ENCODE peak calls at places on chromosomes 5 and 9, in ten cellular contexts. E, V, W, M, L, S, P, G, Z and K are unnamed samples.

GRCh38 chr5:173309731-173310130 is 18.5 kb downstream of the STC2 start:
- DNase-seq in S (peak), M (no peak), V (no peak), Z (no peak), E (no peak), L (no peak), P (no peak), W (no peak), G (no peak), K (no peak)

GRCh38 chr5:134003957-134004625 is 684 bp downstream of the VDAC1 start:
- DNase-seq in P (peak), E (no peak), V (peak), W (peak), S (peak), M (peak), L (peak), Z (peak), G (peak), K (no peak)

GRCh38 chr9:113992994-113993393 is 85.1 kb downstream of the AMBP start:
- DNase-seq in L (no peak), V (no peak), S (peak), W (no peak), M (no peak), G (no peak), Z (no peak), P (no peak), E (no peak), K (no peak)

GRCh38 chr5:135269224-135269623 is 129.8 kb downstream of the MACROH2A1 start:
- DNase-seq in M (no peak), E (no peak), G (no peak), P (no peak), Z (no peak), W (no peak), V (no peak), S (no peak), L (peak), K (no peak)

GRCh38 chr5:143879646-143880045 is 67.7 kb downstream of the HMHB1 start:
- DNase-seq in G (peak), L (peak), P (no peak), S (no peak), W (no peak), V (no peak), Z (no peak), M (no peak), E (no peak), K (no peak)

GRCh38 chr5:172905346-172905756 is 53.9 kb upstream of the RPL26L1 start:
- DNase-seq in L (peak), E (no peak), W (no peak), S (no peak), M (no peak), V (no peak), P (no peak), G (no peak), Z (no peak), K (no peak)

GRCh38 chr5:98109561-98110006 is 663.9 kb upstream of the RGMB start:
- DNase-seq in P (no peak), L (peak), E (no peak), M (no peak), S (no peak), V (peak), W (peak), Z (peak), G (peak), K (no peak)

GRCh38 chr5:167861134-167861930 is 430.1 kb upstream of the WWC1 start:
- DNase-seq in S (no peak), P (no peak), W (peak), M (no peak), L (peak), G (peak), E (no peak), V (peak), Z (peak), K (no peak)

GRCh38 chr5:91699429-91699828 is 316.3 kb upstream of the ARRDC3 start:
- DNase-seq in V (no peak), Z (no peak), G (no peak), E (no peak), L (no peak), S (no peak), P (no peak), M (no peak), W (no peak), K (no peak)

GRCh38 chr9:134854541-134854981 is 26.0 kb upstream of the FCN2 start:
- DNase-seq in P (no peak), Z (no peak), S (peak), G (no peak), L (no peak), W (no peak), V (no peak), M (no peak), E (no peak), K (no peak)

GRCh38 chr5:111469905-111470304 is 42.4 kb downstream of the STARD4 start:
- DNase-seq in S (no peak), P (no peak), Z (no peak), G (no peak), V (no peak), E (no peak), L (no peak), W (no peak), M (no peak), K (no peak)

GRCh38 chr5:41908374-41909079 is 4.4 kb downstream of the RIMOC1 start:
- DNase-seq in G (peak), E (no peak), Z (no peak), V (peak), W (peak), S (no peak), M (no peak), L (peak), P (no peak), K (no peak)

GRCh38 chr9:20315672-20316071 is 306.6 kb downstream of the MLLT3 start:
- DNase-seq in G (peak), S (no peak), P (no peak), Z (peak), L (peak), W (peak), M (no peak), E (no peak), V (peak), K (no peak)

GRCh38 chr9:34650816-34651215 is 1.2 kb upstream of the IL11RA start:
- DNase-seq in S (no peak), L (peak), W (peak), P (no peak), G (peak), E (no peak), M (no peak), Z (no peak), V (peak), K (no peak)

GRCh38 chr9:113267911-113268563 is 7.3 kb downstream of the CDC26 start:
- DNase-seq in E (no peak), P (no peak), Z (no peak), G (no peak), S (no peak), W (no peak), L (no peak), M (no peak), V (no peak), K (no peak)

GRCh38 chr5:96584712-96585111 is 77.5 kb upstream of the CAST start:
- DNase-seq in E (no peak), W (no peak), S (no peak), L (no peak), Z (no peak), V (no peak), M (no peak), P (no peak), G (no peak), K (no peak)

GRCh38 chr9:93671030-93671358 is 94.6 kb downstream of the PHF2 start:
- DNase-seq in G (no peak), Z (no peak), V (no peak), E (no peak), P (no peak), S (no peak), W (no peak), M (peak), L (no peak), K (no peak)

GRCh38 chr5:63803165-63803564 is 159.1 kb downstream of the HTR1A start:
- DNase-seq in E (no peak), W (no peak), G (no peak), P (no peak), Z (no peak), L (no peak), V (no peak), S (no peak), M (no peak), K (no peak)

GRCh38 chr5:160221082-160221481 is 8.2 kb upstream of the FABP6 start:
- DNase-seq in Z (no peak), V (no peak), M (no peak), P (no peak), L (no peak), E (no peak), G (no peak), S (no peak), W (no peak), K (no peak)

GRCh38 chr5:74631088-74631960 is 9.2 kb downstream of the ENC1 start:
- DNase-seq in S (no peak), P (no peak), M (no peak), Z (peak), G (peak), L (peak), E (no peak), V (peak), W (peak), K (peak)

GRCh38 chr5:179276838-179277395 is 68.3 kb downstream of the ADAMTS2 start:
- DNase-seq in G (no peak), S (peak), Z (no peak), L (no peak), W (no peak), E (no peak), M (no peak), P (no peak), V (no peak), K (no peak)

GRCh38 chr5:55226027-55226933 is 835 bp downstream of the MCIDAS start:
- DNase-seq in E (peak), G (no peak), M (no peak), W (peak), V (peak), L (peak), S (peak), Z (peak), P (peak), K (no peak)

GRCh38 chr5:76818844-76819831 is at the start of gene F2RL1:
- DNase-seq in V (peak), E (peak), S (peak), W (peak), G (peak), Z (peak), L (peak), M (peak), P (peak), K (no peak)

GRCh38 chr5:54115768-54116403 is 194.5 kb downstream of the ARL15 start:
- DNase-seq in G (no peak), W (no peak), S (no peak), E (no peak), L (no peak), M (no peak), V (no peak), P (no peak), Z (peak), K (no peak)

GRCh38 chr5:64585654-64586053 is 79.8 kb downstream of the RGS7BP start:
- DNase-seq in S (no peak), Z (no peak), V (no peak), P (no peak), L (no peak), M (no peak), G (no peak), W (peak), E (no peak), K (no peak)

GRCh38 chr5:14503681-14504331 is 77.8 kb upstream of the OTULINL start:
- DNase-seq in W (no peak), G (no peak), S (no peak), M (no peak), V (no peak), E (no peak), Z (no peak), P (no peak), L (no peak), K (no peak)

GRCh38 chr5:157913575-157913974 is 54.6 kb upstream of the CLINT1 start:
- DNase-seq in E (no peak), Z (no peak), S (no peak), G (no peak), V (no peak), L (no peak), P (no peak), W (no peak), M (no peak), K (no peak)

GRCh38 chr9:16184964-16185646 is 632.3 kb downstream of the CCDC171 start:
- DNase-seq in W (no peak), V (peak), L (no peak), G (no peak), P (no peak), Z (no peak), E (no peak), S (no peak), M (no peak), K (no peak)

GRCh38 chr5:89546658-89547057 is 663.7 kb upstream of the MEF2C start:
- DNase-seq in E (no peak), M (no peak), W (no peak), V (no peak), S (no peak), G (no peak), Z (no peak), L (no peak), P (no peak), K (no peak)

GRCh38 chr5:132420706-132421272 is 51.3 kb downstream of the SLC22A5 start:
- DNase-seq in L (no peak), V (no peak), M (peak), G (no peak), Z (no peak), P (no peak), W (no peak), E (no peak), S (no peak), K (no peak)

GRCh38 chr9:127307802-127308201 is 43.2 kb downstream of the GARNL3 start:
- DNase-seq in E (no peak), W (no peak), M (no peak), S (no peak), G (no peak), P (no peak), L (no peak), V (no peak), Z (no peak), K (no peak)

GRCh38 chr5:104904561-104904960 is 1342.0 kb upstream of the NUDT12 start:
- DNase-seq in L (no peak), W (no peak), S (no peak), V (no peak), P (no peak), G (peak), M (no peak), E (no peak), Z (no peak), K (no peak)

GRCh38 chr5:57002959-57003485 is 51.1 kb upstream of the MIER3 start:
- DNase-seq in E (no peak), G (no peak), S (no peak), W (no peak), P (no peak), Z (no peak), L (no peak), M (no peak), V (no peak), K (no peak)

GRCh38 chr9:116859763-116860162 is 172.7 kb downstream of the TRIM32 start:
- DNase-seq in S (peak), E (no peak), L (no peak), G (no peak), M (no peak), W (no peak), Z (peak), V (no peak), P (no peak), K (no peak)

GRCh38 chr5:92177926-92178487 is 794.9 kb upstream of the ARRDC3 start:
- DNase-seq in L (no peak), V (no peak), G (no peak), Z (no peak), P (no peak), M (no peak), W (no peak), E (no peak), S (no peak), K (no peak)

GRCh38 chr5:122237906-122238305 is 74.1 kb upstream of the SNCAIP start:
- DNase-seq in W (no peak), M (no peak), E (no peak), P (no peak), Z (no peak), G (no peak), S (no peak), L (no peak), V (no peak), K (no peak)

DNA sequence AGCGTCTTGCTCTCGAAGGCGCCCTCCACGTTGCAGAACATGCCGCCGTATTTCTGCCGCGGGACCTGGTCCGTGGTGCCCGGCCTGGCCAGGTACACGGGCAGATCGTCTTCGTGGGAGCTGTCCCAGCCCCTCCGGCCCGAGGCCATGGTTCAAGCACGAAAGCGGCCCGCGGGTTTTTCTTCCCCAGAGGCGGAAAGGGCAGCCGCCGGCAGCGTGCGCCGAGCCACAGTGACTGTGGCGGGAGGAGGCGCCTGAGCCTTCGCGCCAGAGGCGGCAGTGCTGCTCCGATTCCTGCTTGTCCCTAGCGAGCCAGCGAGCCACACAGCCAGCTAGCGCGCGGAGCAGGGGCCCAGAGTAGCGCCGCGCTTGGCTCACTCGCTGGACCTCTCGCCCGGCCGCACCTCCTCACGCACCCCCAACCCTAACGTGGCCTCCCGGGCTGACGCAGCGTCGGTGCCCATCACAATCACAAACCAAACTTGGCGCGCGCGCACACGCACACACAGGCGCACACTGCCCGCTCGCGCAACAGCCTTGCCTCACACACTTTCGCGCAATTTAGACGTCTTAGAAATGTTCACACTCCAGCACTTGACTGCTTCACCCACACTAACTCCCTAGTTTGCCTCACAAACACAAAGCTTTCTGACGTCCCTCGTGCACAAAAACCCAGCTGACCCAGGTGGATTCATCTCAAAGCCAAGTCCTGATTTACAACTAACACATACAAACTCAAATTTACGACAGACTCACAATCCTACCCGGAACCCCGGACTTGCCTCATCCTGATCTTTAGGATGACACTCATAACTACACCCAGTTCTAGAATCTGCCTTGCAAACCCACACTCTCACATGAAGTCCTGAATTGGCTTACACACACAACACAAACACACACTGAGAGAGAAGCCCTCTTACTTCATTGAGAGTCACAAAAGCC is at the start of gene DPYSL3:
- DNase-seq in M (no peak), Z (peak), E (peak), V (peak), W (peak), P (no peak), S (peak), L (peak), G (peak), K (no peak)
- TF ChIP-seq CTCF in M (no peak), Z (peak), E (no peak), V (peak), W (peak), P (no peak), S (no peak), L (peak), G (peak), K (no peak)

GRCh38 chr5:52837068-52837467 is 49.4 kb downstream of the ITGA1 start:
- DNase-seq in L (peak), P (no peak), M (no peak), Z (no peak), E (no peak), V (peak), W (peak), S (no peak), G (peak), K (no peak)
- TF ChIP-seq CTCF in L (peak), P (no peak), M (no peak), Z (no peak), E (no peak), V (peak), W (peak), S (peak), G (peak), K (no peak)

DNA sequence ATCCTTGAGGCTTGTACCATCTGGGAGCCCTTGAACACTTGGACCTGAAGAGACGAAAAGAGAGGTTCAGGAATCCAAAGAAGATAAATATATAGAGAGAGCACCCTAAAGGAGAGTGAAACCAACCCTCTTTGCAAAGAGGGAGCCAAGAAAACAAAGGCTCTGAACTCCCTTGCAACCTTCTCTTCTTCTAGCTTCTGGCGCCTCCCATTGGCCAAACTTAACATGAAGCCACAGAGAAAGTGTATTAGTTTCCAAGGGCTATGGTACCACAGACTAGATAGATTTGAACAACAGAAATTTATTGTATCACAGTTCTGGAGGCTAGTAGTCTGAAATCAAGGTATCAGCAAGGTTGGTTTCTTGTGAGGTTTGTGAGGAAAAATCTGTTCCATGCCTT is 175.1 kb downstream of the HCN1 start:
- DNase-seq in Z (no peak), M (no peak), E (peak), S (no peak), W (peak), G (peak), L (peak), P (no peak), V (peak), K (no peak)
- TF ChIP-seq CTCF in Z (no peak), M (no peak), E (peak), S (peak), W (no peak), G (peak), L (peak), P (no peak), V (peak), K (no peak)

DNA sequence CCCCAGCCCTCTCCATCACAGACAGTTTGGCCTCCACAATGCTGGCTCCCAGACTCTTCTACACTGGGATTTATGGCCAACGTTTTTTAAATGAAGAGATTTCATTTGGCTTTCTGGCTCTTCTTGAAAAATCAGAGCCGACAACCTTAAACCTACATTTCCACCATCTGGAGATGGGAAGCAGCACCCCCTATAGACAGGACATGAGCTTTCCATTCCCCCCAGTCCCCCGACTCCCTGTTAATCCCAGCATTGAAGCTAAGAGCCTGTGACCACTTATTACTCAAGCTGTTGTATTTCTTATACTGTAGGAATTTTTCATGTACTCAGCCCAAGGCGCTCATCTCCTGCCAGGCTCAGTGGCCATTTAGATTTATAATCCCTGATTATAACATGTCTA is 34.0 kb upstream of the AFAP1L1 start:
- DNase-seq in P (no peak), Z (no peak), L (no peak), V (no peak), G (peak), S (no peak), W (no peak), M (no peak), E (no peak), K (no peak)
- TF ChIP-seq CTCF in P (no peak), Z (no peak), L (peak), V (no peak), G (peak), S (no peak), W (peak), M (no peak), E (peak), K (no peak)

GRCh38 chr9:69255591-69255990 is 69.4 kb upstream of the ENTREP1 start:
- DNase-seq in E (no peak), P (no peak), G (no peak), Z (no peak), S (no peak), V (no peak), M (no peak), L (no peak), W (no peak), K (no peak)

GRCh38 chr9:69261636-69262035 is 63.4 kb upstream of the ENTREP1 start:
- DNase-seq in Z (no peak), W (no peak), P (no peak), V (no peak), G (no peak), S (no peak), M (no peak), E (no peak), L (no peak), K (no peak)

GRCh38 chr9:69260161-69260560 is 64.9 kb upstream of the ENTREP1 start:
- DNase-seq in M (no peak), E (no peak), G (no peak), Z (no peak), L (no peak), S (no peak), V (no peak), W (no peak), P (no peak), K (no peak)

GRCh38 chr9:69254223-69254622 is 70.8 kb upstream of the ENTREP1 start:
- DNase-seq in W (no peak), M (no peak), G (no peak), P (no peak), E (no peak), Z (no peak), L (no peak), S (no peak), V (no peak), K (no peak)

GRCh38 chr9:69258551-69258950 is 66.5 kb upstream of the ENTREP1 start:
- DNase-seq in M (no peak), P (no peak), L (no peak), S (no peak), V (no peak), W (no peak), G (no peak), E (no peak), Z (no peak), K (no peak)
- TF ChIP-seq CTCF in M (no peak), P (no peak), L (no peak), S (no peak), V (no peak), W (no peak), G (no peak), E (no peak), Z (no peak), K (no peak)